ENCODE peak calls at places on chromosomes 12 and 14, in seven cellular contexts. One of them, this sample, is unnamed.
A peak's percentile ranks its signal among the peaks of the same experiment; 100 is the strongest.

GRCh38 chr14:100532916-100533630 is 54.1 kb downstream of the BEGAIN start:
- DNase-seq in MM.1S: no peak
- DNase-seq in H1: no peak
- DNase-seq in fibroblast of lung: peak; percentile 44
- DNase-seq in mammary epithelial cell: no peak
- DNase-seq in neuronal stem cell: no peak
- DNase-seq in K562: no peak
- DNase-seq in this sample: no peak

GRCh38 chr12:89889051-89889450 is 180.4 kb upstream of the ATP2B1 start:
- DNase-seq in mammary epithelial cell: peak; percentile 31
- DNase-seq in MM.1S: no peak
- DNase-seq in neuronal stem cell: no peak
- DNase-seq in H1: no peak
- DNase-seq in K562: no peak
- DNase-seq in fibroblast of lung: peak; percentile 34
- DNase-seq in this sample: no peak

GRCh38 chr14:76958975-76959710 is 69.4 kb downstream of the IRF2BPL start:
- DNase-seq in neuronal stem cell: no peak
- DNase-seq in H1: no peak
- DNase-seq in MM.1S: no peak
- DNase-seq in K562: peak; percentile 56
- DNase-seq in mammary epithelial cell: peak; percentile 97
- DNase-seq in fibroblast of lung: peak; percentile 49
- DNase-seq in this sample: peak; percentile 96

GRCh38 chr14:55794655-55795583 is 214.9 kb downstream of the KTN1 start:
- DNase-seq in K562: peak; percentile 13
- DNase-seq in neuronal stem cell: no peak
- DNase-seq in H1: no peak
- DNase-seq in fibroblast of lung: no peak
- DNase-seq in mammary epithelial cell: peak; percentile 52
- DNase-seq in MM.1S: no peak
- DNase-seq in this sample: peak; percentile 63

GRCh38 chr12:16880864-16881285 is 274.9 kb upstream of the LMO3 start:
- DNase-seq in neuronal stem cell: peak; percentile 18
- DNase-seq in MM.1S: no peak
- DNase-seq in H1: peak; percentile 2
- DNase-seq in mammary epithelial cell: no peak
- DNase-seq in fibroblast of lung: no peak
- DNase-seq in K562: no peak
- DNase-seq in this sample: no peak

GRCh38 chr12:21169878-21170472 is 39.0 kb downstream of the SLCO1B1 start:
- DNase-seq in mammary epithelial cell: peak; percentile 8
- DNase-seq in H1: peak; percentile 73
- DNase-seq in MM.1S: peak; percentile 57
- DNase-seq in neuronal stem cell: peak; percentile 74
- DNase-seq in K562: peak; percentile 29
- DNase-seq in fibroblast of lung: peak; percentile 37
- DNase-seq in this sample: peak; percentile 53

GRCh38 chr12:128702344-128702743 is 121.4 kb downstream of the SLC15A4 start:
- DNase-seq in K562: no peak
- DNase-seq in MM.1S: no peak
- DNase-seq in neuronal stem cell: no peak
- DNase-seq in mammary epithelial cell: no peak
- DNase-seq in H1: no peak
- DNase-seq in fibroblast of lung: no peak
- DNase-seq in this sample: no peak

GRCh38 chr12:57430931-57431566 is at the start of gene R3HDM2:
- DNase-seq in neuronal stem cell: peak; percentile 85
- DNase-seq in fibroblast of lung: peak; percentile 94
- DNase-seq in K562: no peak
- DNase-seq in H1: peak; percentile 90
- DNase-seq in MM.1S: peak; percentile 95
- DNase-seq in mammary epithelial cell: peak; percentile 93
- DNase-seq in this sample: peak; percentile 85

GRCh38 chr14:92877757-92878431 is 45.1 kb upstream of the CHGA start:
- DNase-seq in MM.1S: no peak
- DNase-seq in H1: no peak
- DNase-seq in fibroblast of lung: no peak
- DNase-seq in neuronal stem cell: peak; percentile 49
- DNase-seq in mammary epithelial cell: no peak
- DNase-seq in K562: no peak
- DNase-seq in this sample: no peak

GRCh38 chr14:55430024-55430690 is 10.3 kb downstream of the TBPL2 start:
- DNase-seq in neuronal stem cell: no peak
- DNase-seq in H1: no peak
- DNase-seq in K562: peak; percentile 29
- DNase-seq in mammary epithelial cell: peak; percentile 87
- DNase-seq in MM.1S: peak; percentile 91
- DNase-seq in fibroblast of lung: peak; percentile 88
- DNase-seq in this sample: peak; percentile 91

GRCh38 chr14:96184737-96185136 is 19.9 kb upstream of the BDKRB2 start:
- DNase-seq in MM.1S: no peak
- DNase-seq in fibroblast of lung: peak; percentile 68
- DNase-seq in neuronal stem cell: no peak
- DNase-seq in H1: no peak
- DNase-seq in K562: no peak
- DNase-seq in mammary epithelial cell: no peak
- DNase-seq in this sample: no peak

GRCh38 chr14:90424686-90425255 is 27.9 kb downstream of the CALM1 start:
- DNase-seq in neuronal stem cell: no peak
- DNase-seq in H1: no peak
- DNase-seq in K562: no peak
- DNase-seq in mammary epithelial cell: no peak
- DNase-seq in fibroblast of lung: no peak
- DNase-seq in MM.1S: no peak
- DNase-seq in this sample: no peak

GRCh38 chr14:69039287-69039628 is 60.2 kb upstream of the ACTN1 start:
- DNase-seq in fibroblast of lung: peak; percentile 18
- DNase-seq in K562: no peak
- DNase-seq in neuronal stem cell: no peak
- DNase-seq in mammary epithelial cell: peak; percentile 72
- DNase-seq in MM.1S: no peak
- DNase-seq in H1: no peak
- DNase-seq in this sample: peak; percentile 87

GRCh38 chr14:25178255-25178654 is 128.3 kb upstream of the STXBP6 start:
- DNase-seq in neuronal stem cell: no peak
- DNase-seq in K562: no peak
- DNase-seq in fibroblast of lung: no peak
- DNase-seq in H1: no peak
- DNase-seq in MM.1S: no peak
- DNase-seq in mammary epithelial cell: peak; percentile 91
- DNase-seq in this sample: no peak

GRCh38 chr12:120709976-120710804 is at the start of gene UNC119B:
- DNase-seq in mammary epithelial cell: peak; percentile 50
- DNase-seq in MM.1S: peak; percentile 9
- DNase-seq in fibroblast of lung: no peak
- DNase-seq in neuronal stem cell: peak; percentile 64
- DNase-seq in H1: no peak
- DNase-seq in K562: peak; percentile 90
- DNase-seq in this sample: peak; percentile 63

GRCh38 chr12:40946612-40947194 is 241.4 kb upstream of the PDZRN4 start:
- DNase-seq in K562: peak; percentile 31
- DNase-seq in neuronal stem cell: peak; percentile 5
- DNase-seq in H1: no peak
- DNase-seq in fibroblast of lung: peak; percentile 58
- DNase-seq in mammary epithelial cell: no peak
- DNase-seq in MM.1S: peak; percentile 51
- DNase-seq in this sample: no peak

GRCh38 chr12:41979574-41979973 is 165.1 kb downstream of the GXYLT1 start:
- DNase-seq in MM.1S: no peak
- DNase-seq in H1: no peak
- DNase-seq in K562: no peak
- DNase-seq in mammary epithelial cell: no peak
- DNase-seq in fibroblast of lung: no peak
- DNase-seq in neuronal stem cell: no peak
- DNase-seq in this sample: no peak

GRCh38 chr14:101026341-101026740 is 122.8 kb upstream of the RTL1 start:
- DNase-seq in mammary epithelial cell: no peak
- DNase-seq in H1: no peak
- DNase-seq in neuronal stem cell: no peak
- DNase-seq in MM.1S: no peak
- DNase-seq in K562: no peak
- DNase-seq in fibroblast of lung: no peak
- DNase-seq in this sample: no peak

DNA sequence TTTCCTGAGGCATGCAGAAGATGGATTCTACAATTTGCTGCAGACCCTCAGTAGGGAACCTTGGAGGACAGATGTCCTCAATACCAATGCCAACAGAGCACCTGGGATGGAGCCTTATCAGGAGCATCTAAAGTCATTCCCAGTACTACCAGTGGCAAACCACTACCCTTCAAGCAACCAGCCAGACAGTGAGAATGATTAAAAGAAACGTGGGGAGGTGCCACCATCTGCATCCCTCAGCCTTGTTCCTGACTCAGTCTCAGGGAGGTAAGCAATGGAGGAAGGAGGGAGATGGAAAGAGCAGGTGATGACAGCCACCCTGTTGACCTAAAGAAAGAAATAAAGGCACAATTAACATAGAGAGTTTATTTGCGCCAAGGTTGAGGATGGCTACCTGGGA is 175.2 kb upstream of the GRIN2B start:
- DNase-seq in neuronal stem cell: no peak
- DNase-seq in K562: no peak
- DNase-seq in H1: no peak
- DNase-seq in fibroblast of lung: no peak
- DNase-seq in MM.1S: no peak
- DNase-seq in mammary epithelial cell: no peak
- DNase-seq in this sample: no peak
- H2AFZ ChIP-seq in neuronal stem cell: no peak overlapping the region
- H2AFZ ChIP-seq in K562: no peak overlapping the region
- H2AFZ ChIP-seq in H1: no peak overlapping the region
- H2AFZ ChIP-seq in fibroblast of lung: no peak overlapping the region
- H2AFZ ChIP-seq in MM.1S: no peak overlapping the region
- H2AFZ ChIP-seq in mammary epithelial cell: no peak overlapping the region
- H2AFZ ChIP-seq in this sample: no peak overlapping the region

GRCh38 chr12:10716277-10716676 is 6.8 kb downstream of the YBX3 start:
- DNase-seq in MM.1S: no peak
- DNase-seq in fibroblast of lung: no peak
- DNase-seq in mammary epithelial cell: no peak
- DNase-seq in neuronal stem cell: no peak
- DNase-seq in H1: no peak
- DNase-seq in K562: no peak
- DNase-seq in this sample: no peak
- H3K4me3 ChIP-seq in MM.1S: no peak overlapping the region
- H3K4me3 ChIP-seq in fibroblast of lung: peak overlapping the region; percentile 96
- H3K4me3 ChIP-seq in mammary epithelial cell: peak overlapping the region; percentile 33
- H3K4me3 ChIP-seq in neuronal stem cell: no peak overlapping the region
- H3K4me3 ChIP-seq in H1: no peak overlapping the region
- H3K4me3 ChIP-seq in K562: no peak overlapping the region
- H3K4me3 ChIP-seq in this sample: peak overlapping the region; percentile 42

DNA sequence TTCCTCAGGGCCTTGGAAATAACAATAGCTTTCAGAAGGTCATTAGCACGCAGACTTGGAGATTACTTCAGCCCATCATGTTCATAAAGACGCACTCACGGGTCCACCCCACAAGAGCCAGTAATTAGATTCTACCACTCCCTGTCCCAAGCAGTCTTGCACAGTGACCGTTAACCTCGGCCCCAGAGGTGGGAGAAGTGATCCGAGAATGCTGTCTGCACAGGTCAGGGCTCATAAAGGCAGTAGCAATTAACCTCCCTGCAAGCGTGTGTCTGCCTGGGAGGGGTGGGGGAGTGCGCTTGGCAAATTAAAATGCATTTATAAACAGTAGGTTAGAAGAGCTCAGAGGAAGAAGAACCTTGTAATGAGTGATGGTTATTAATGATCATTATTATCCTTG is 125.6 kb upstream of the CCDC196 start:
- DNase-seq in fibroblast of lung: no peak
- DNase-seq in MM.1S: no peak
- DNase-seq in neuronal stem cell: no peak
- DNase-seq in H1: no peak
- DNase-seq in mammary epithelial cell: no peak
- DNase-seq in K562: no peak
- DNase-seq in this sample: no peak
- H2AFZ ChIP-seq in fibroblast of lung: no peak overlapping the region
- H2AFZ ChIP-seq in MM.1S: no peak overlapping the region
- H2AFZ ChIP-seq in neuronal stem cell: peak overlapping the region; percentile 45
- H2AFZ ChIP-seq in H1: no peak overlapping the region
- H2AFZ ChIP-seq in mammary epithelial cell: no peak overlapping the region
- H2AFZ ChIP-seq in K562: no peak overlapping the region
- H2AFZ ChIP-seq in this sample: no peak overlapping the region

GRCh38 chr12:14261096-14261495 is 104.4 kb upstream of the ATF7IP start:
- DNase-seq in MM.1S: no peak
- DNase-seq in K562: no peak
- DNase-seq in fibroblast of lung: no peak
- DNase-seq in H1: no peak
- DNase-seq in mammary epithelial cell: no peak
- DNase-seq in neuronal stem cell: no peak
- DNase-seq in this sample: no peak

GRCh38 chr12:14259481-14260010 is 105.9 kb upstream of the ATF7IP start:
- DNase-seq in fibroblast of lung: no peak
- DNase-seq in K562: no peak
- DNase-seq in MM.1S: no peak
- DNase-seq in neuronal stem cell: no peak
- DNase-seq in mammary epithelial cell: no peak
- DNase-seq in H1: no peak
- DNase-seq in this sample: no peak

GRCh38 chr12:14261861-14262260 is 103.6 kb upstream of the ATF7IP start:
- DNase-seq in K562: no peak
- DNase-seq in H1: no peak
- DNase-seq in neuronal stem cell: no peak
- DNase-seq in MM.1S: no peak
- DNase-seq in fibroblast of lung: no peak
- DNase-seq in mammary epithelial cell: no peak
- DNase-seq in this sample: no peak

GRCh38 chr12:14258468-14258947 is 107.0 kb upstream of the ATF7IP start:
- DNase-seq in mammary epithelial cell: no peak
- DNase-seq in MM.1S: no peak
- DNase-seq in H1: no peak
- DNase-seq in fibroblast of lung: no peak
- DNase-seq in K562: peak; percentile 27
- DNase-seq in neuronal stem cell: no peak
- DNase-seq in this sample: no peak

DNA sequence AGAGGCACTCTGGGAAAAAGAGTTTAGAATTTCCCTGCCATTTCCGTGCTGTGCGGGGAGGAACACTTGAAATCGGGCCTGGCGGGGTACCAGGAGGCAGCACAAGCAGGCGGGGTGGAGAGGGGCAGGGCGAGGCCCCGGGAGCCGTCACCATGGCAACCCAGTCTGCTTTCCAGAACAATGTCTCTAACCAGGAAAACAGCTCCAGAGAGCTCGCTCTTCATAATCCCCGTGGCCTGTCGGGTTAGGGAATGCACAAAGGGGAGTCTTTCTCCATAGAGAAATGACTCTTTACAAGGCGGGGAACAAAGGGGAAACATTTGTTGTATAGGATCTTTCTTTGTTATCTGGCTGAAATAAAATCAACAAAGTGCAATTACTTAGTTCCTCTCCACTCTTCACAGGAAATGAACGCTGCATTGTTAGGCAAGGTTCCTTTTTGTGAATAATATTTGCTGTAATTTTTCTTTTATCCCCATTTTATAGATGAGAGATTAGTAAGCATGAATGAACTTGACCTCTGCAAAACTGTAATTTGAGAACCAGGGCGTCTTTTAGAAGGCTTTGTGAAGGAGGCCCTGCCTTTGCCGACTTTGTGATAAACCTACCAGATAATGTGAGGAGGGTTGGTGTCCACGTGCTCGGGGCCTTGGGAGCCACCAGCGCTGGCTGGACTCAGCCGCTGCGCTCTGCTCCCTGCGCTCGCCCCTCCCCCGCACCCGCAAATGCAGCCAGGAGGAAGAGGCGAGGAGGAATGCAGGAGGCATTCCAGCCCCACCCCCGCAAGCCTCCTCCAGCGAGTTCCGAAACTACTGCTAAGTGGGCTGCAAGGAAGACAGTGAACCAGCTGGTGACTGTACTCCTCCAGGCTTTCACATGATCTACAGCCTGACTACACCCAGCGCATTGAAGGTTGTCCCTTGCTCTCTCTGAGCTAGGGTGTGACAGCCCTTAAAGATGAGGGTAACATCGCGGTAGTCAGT is 105.2 kb upstream of the ATF7IP start:
- DNase-seq in MM.1S: no peak
- DNase-seq in mammary epithelial cell: peak; percentile 83
- DNase-seq in neuronal stem cell: peak; percentile 86
- DNase-seq in fibroblast of lung: peak; percentile 76
- DNase-seq in K562: peak; percentile 66
- DNase-seq in H1: peak; percentile 93
- DNase-seq in this sample: peak; percentile 60
- H3K4me3 ChIP-seq in MM.1S: no peak overlapping the region
- H3K4me3 ChIP-seq in mammary epithelial cell: no peak overlapping the region
- H3K4me3 ChIP-seq in neuronal stem cell: no peak overlapping the region
- H3K4me3 ChIP-seq in fibroblast of lung: no peak overlapping the region
- H3K4me3 ChIP-seq in K562: no peak overlapping the region
- H3K4me3 ChIP-seq in H1: peak overlapping the region; percentile 8
- H3K4me3 ChIP-seq in this sample: no peak overlapping the region